ENCODE peak calls at places on chromosomes 4 and X, in five cellular contexts. A, J, H, U and W are unnamed samples. For H3K4me1, the result is how much of the 10 kb centered on the place peaks cover.

GRCh38 chrX:68929332-68930150 is 100.7 kb downstream of the EFNB1 start:
- DNase-seq in A (no peak), J (peak), H (no peak), U (no peak), W (peak)

GRCh38 chr4:152691761-152692160 is 12.0 kb upstream of the TMEM154 start:
- DNase-seq in A (no peak), J (no peak), H (no peak), U (no peak), W (no peak)

GRCh38 chr4:38223801-38224236 is 263.6 kb downstream of the PTTG2 start:
- DNase-seq in A (no peak), J (no peak), H (no peak), U (no peak), W (peak)

GRCh38 chrX:46913710-46914109 is 1.5 kb downstream of the JADE3 start:
- DNase-seq in A (no peak), J (peak), H (no peak), U (no peak), W (peak)

GRCh38 chr4:166034965-166035364 is 161.9 kb downstream of the TLL1 start:
- DNase-seq in A (no peak), J (no peak), H (no peak), U (no peak), W (no peak)

GRCh38 chrX:154596290-154596929 is 11.5 kb downstream of the CTAG1A start:
- DNase-seq in A (peak), J (peak), H (no peak), U (no peak), W (no peak)

GRCh38 chr4:15378055-15378454 is 49.8 kb upstream of the C1QTNF7 start:
- DNase-seq in A (no peak), J (peak), H (no peak), U (no peak), W (no peak)

GRCh38 chr4:127708985-127709384 is 21.2 kb upstream of the SLC25A31 start:
- DNase-seq in A (no peak), J (peak), H (no peak), U (no peak), W (no peak)

GRCh38 chr4:106370214-106370613 is 1.6 kb upstream of the GIMD1 start:
- DNase-seq in A (no peak), J (no peak), H (no peak), U (no peak), W (no peak)

GRCh38 chr4:27366424-27366823 is 505.8 kb downstream of the STIM2 start:
- DNase-seq in A (no peak), J (peak), H (no peak), U (no peak), W (no peak)

GRCh38 chr4:105241456-105241855 is 94.8 kb downstream of the TET2 start:
- DNase-seq in A (no peak), J (no peak), H (no peak), U (no peak), W (no peak)

GRCh38 chr4:126344472-126344871 is 1029.7 kb downstream of the FAT4 start:
- DNase-seq in A (no peak), J (no peak), H (no peak), U (no peak), W (no peak)

GRCh38 chr4:71691416-71692073 is 92.3 kb downstream of the GC start:
- DNase-seq in A (no peak), J (no peak), H (no peak), U (no peak), W (no peak)

GRCh38 chr4:73836373-73837269 is at the start of gene CXCL6:
- DNase-seq in A (peak), J (peak), H (no peak), U (no peak), W (peak)

GRCh38 chr4:165947019-165947418 is 74.0 kb downstream of the TLL1 start:
- DNase-seq in A (no peak), J (no peak), H (no peak), U (no peak), W (no peak)

GRCh38 chr4:70187216-70187615 is 8.3 kb upstream of the ODAM start:
- DNase-seq in A (no peak), J (no peak), H (no peak), U (no peak), W (no peak)

GRCh38 chr4:107388736-107389135 is 331.3 kb downstream of the PAPSS1 start:
- DNase-seq in A (no peak), J (no peak), H (no peak), U (no peak), W (no peak)

GRCh38 chrX:31706456-31706855 is 634.6 kb upstream of the FTHL17 start:
- DNase-seq in A (no peak), J (peak), H (no peak), U (no peak), W (no peak)

GRCh38 chr4:12636191-12636590 is 847.9 kb downstream of the RAB28 start:
- DNase-seq in A (no peak), J (peak), H (no peak), U (peak), W (no peak)

GRCh38 chr4:2256781-2257191 is 5.1 kb downstream of the MXD4 start:
- DNase-seq in A (peak), J (peak), H (peak), U (no peak), W (no peak)

GRCh38 chr4:119682080-119682479 is 53.5 kb upstream of the PDE5A start:
- DNase-seq in A (no peak), J (no peak), H (no peak), U (no peak), W (no peak)

GRCh38 chrX:12344954-12345353 is 206.7 kb downstream of the FRMPD4 start:
- DNase-seq in A (no peak), J (no peak), H (no peak), U (no peak), W (no peak)

GRCh38 chr4:87093443-87094123 is 126.8 kb downstream of the KLHL8 start:
- DNase-seq in A (no peak), J (peak), H (no peak), U (peak), W (peak)

GRCh38 chr4:152531479-152531878 is 4.4 kb downstream of the FBXW7 start:
- DNase-seq in A (no peak), J (no peak), H (no peak), U (no peak), W (no peak)

GRCh38 chrX:19893722-19894121 is 6.3 kb upstream of the SH3KBP1 start:
- DNase-seq in A (no peak), J (peak), H (no peak), U (no peak), W (no peak)

GRCh38 chrX:87736576-87736975 is 219.0 kb downstream of the KLHL4 start:
- DNase-seq in A (no peak), J (no peak), H (no peak), U (no peak), W (no peak)

GRCh38 chr4:183633476-183634058 is 25.4 kb downstream of the RWDD4 start:
- DNase-seq in A (no peak), J (no peak), H (no peak), U (no peak), W (no peak)

GRCh38 chr4:29278580-29278979 is 1441.6 kb upstream of the PCDH7 start:
- DNase-seq in A (no peak), J (peak), H (no peak), U (no peak), W (no peak)

GRCh38 chr4:184506527-184507121 is 32.3 kb upstream of the IRF2 start:
- DNase-seq in A (no peak), J (no peak), H (peak), U (peak), W (no peak)

GRCh38 chrX:83916525-83916924 is 55.6 kb downstream of the CYLC1 start:
- DNase-seq in A (no peak), J (no peak), H (no peak), U (peak), W (peak)

GRCh38 chr4:74114234-74114633 is 15.2 kb upstream of the CXCL2 start:
- DNase-seq in A (no peak), J (peak), H (no peak), U (no peak), W (no peak)

GRCh38 chr4:87465739-87466366 is 43.5 kb downstream of the NUDT9 start:
- DNase-seq in A (no peak), J (peak), H (no peak), U (peak), W (peak)

GRCh38 chr4:80781436-80781835 is 249.1 kb upstream of the BMP3 start:
- DNase-seq in A (no peak), J (no peak), H (no peak), U (no peak), W (no peak)

GRCh38 chr4:84583871-84584373 is 995 bp downstream of the CDS1 start:
- DNase-seq in A (no peak), J (no peak), H (no peak), U (peak), W (no peak)

GRCh38 chr4:128220286-128221235 is 67.1 kb downstream of the PGRMC2 start:
- DNase-seq in A (no peak), J (peak), H (no peak), U (peak), W (no peak)

GRCh38 chrX:47482065-47482511 is 934 bp downstream of the ZNF41 start:
- DNase-seq in A (no peak), J (no peak), H (no peak), U (no peak), W (no peak)

GRCh38 chrX:129522184-129523059 is 868 bp downstream of the SMARCA1 start:
- DNase-seq in A (peak), J (peak), H (no peak), U (no peak), W (peak)

GRCh38 chr4:171279131-171279530 is 534.1 kb upstream of the GALNTL6 start:
- DNase-seq in A (no peak), J (no peak), H (no peak), U (no peak), W (no peak)

GRCh38 chr4:145066063-145066501 is 31.9 kb downstream of the ANAPC10 start:
- DNase-seq in A (no peak), J (no peak), H (no peak), U (no peak), W (no peak)

GRCh38 chrX:86946569-86946968 is 571.0 kb upstream of the KLHL4 start:
- DNase-seq in A (no peak), J (peak), H (no peak), U (peak), W (no peak)

DNA sequence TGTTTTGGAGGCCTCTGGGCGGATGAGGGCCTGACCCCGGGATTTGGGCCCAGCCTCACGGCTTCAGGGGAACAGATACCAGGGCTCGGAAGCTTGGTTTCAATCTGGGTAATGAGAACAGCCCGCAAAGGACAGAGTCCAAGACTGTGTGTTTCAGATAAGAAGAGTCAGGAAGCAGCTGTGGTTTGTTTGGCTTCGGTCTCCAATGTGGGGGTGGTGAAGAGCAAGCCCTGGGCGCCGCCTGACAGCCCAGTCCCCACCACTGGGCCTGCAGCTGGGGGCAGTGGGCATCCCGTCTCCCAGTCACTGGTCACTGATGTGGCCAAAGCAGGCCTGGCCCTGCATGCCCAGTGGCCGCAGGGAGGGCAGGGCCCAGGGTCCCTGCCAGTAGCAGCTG is 9.1 kb downstream of the WFS1 start:
- DNase-seq in A (no peak), J (peak), H (no peak), U (peak), W (peak)
- H3K4me1 ChIP-seq in A (under half), J (under half), H (half or more), U (under half), W (half or more)

GRCh38 chrX:155900765-155901164 is 19.6 kb downstream of the VAMP7 start:
- DNase-seq in A (no peak), J (no peak), H (no peak), U (no peak), W (no peak)
- TF ChIP-seq CTCF in A (no peak), J (no peak), H (no peak), U (no peak), W (no peak)

GRCh38 chr4:51851937-51852290 is 9.0 kb downstream of the DCUN1D4 start:
- DNase-seq in A (no peak), J (no peak), H (peak), U (no peak), W (no peak)

GRCh38 chr4:51855751-51856150 is 12.8 kb downstream of the DCUN1D4 start:
- DNase-seq in A (no peak), J (no peak), H (peak), U (no peak), W (no peak)

GRCh38 chr4:51858605-51859211 is 15.8 kb downstream of the DCUN1D4 start:
- DNase-seq in A (no peak), J (no peak), H (peak), U (no peak), W (no peak)

GRCh38 chr4:51853027-51853682 is 10.2 kb downstream of the DCUN1D4 start:
- DNase-seq in A (no peak), J (no peak), H (peak), U (no peak), W (peak)

DNA sequence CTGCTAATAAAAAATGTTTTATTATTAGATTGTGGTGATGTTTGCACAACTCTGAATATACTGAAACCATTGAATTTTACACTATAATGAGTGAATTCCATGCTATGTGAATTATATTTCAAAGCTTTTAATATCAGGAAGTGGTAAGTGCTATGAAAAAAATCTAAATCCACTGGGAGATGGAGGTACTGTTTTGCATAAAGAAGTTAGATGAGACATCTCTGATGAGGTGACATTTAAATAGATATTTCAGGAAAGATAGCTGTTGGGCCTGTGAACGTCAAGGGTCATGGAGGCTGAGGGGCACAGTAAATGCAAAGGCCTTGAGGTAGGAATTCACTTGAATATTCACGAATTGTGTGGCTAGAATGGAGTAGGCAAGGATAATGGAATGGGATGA is 12.3 kb downstream of the DCUN1D4 start:
- DNase-seq in A (no peak), J (no peak), H (peak), U (no peak), W (no peak)
- H3K4me1 ChIP-seq in A (under half), J (under half), H (under half), U (under half), W (under half)

DNA sequence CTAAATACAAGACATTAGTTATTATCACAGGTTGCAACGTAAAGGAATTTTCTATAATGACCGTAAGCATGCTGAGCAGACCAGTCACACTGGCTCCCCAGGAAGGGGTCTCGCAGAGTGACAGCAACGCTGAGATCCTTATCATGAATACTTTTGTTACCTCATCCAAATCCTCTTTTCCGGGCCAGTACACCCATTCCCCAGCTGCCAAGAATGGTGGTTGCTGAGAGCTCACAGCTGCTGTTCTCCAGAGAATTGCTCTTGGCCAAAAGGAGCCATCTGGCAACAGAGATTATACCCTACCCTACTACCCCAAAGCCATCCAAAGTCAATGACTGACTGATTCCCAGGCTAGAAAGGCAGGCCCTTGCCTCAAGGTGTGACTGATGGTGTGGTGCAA is 91.6 kb downstream of the FUNDC1 start:
- DNase-seq in A (no peak), J (no peak), H (no peak), U (no peak), W (no peak)
- TF ChIP-seq CTCF in A (no peak), J (no peak), H (no peak), U (no peak), W (no peak)

GRCh38 chr4:124181045-124181444 is 531.5 kb downstream of the ANKRD50 start:
- DNase-seq in A (no peak), J (no peak), H (no peak), U (no peak), W (no peak)

GRCh38 chr4:124179521-124180186 is 532.9 kb downstream of the ANKRD50 start:
- DNase-seq in A (no peak), J (no peak), H (no peak), U (no peak), W (no peak)

GRCh38 chr4:124178449-124179021 is 534.0 kb downstream of the ANKRD50 start:
- DNase-seq in A (no peak), J (peak), H (no peak), U (no peak), W (no peak)

GRCh38 chr4:124173892-124174291 is 538.6 kb downstream of the ANKRD50 start:
- DNase-seq in A (no peak), J (no peak), H (no peak), U (no peak), W (no peak)

GRCh38 chr4:124177647-124178425 is 534.7 kb downstream of the ANKRD50 start:
- DNase-seq in A (no peak), J (peak), H (no peak), U (no peak), W (no peak)
- H3K4me1 ChIP-seq in A (under half), J (under half), H (under half), U (under half), W (under half)

GRCh38 chrX:72340572-72340971 is 34.9 kb upstream of the CITED1 start:
- DNase-seq in A (no peak), J (no peak), H (no peak), U (no peak), W (no peak)
- TF ChIP-seq CTCF in A (no peak), J (no peak), H (no peak), U (no peak), W (no peak)

GRCh38 chr4:7829687-7830580 is 109.7 kb downstream of the AFAP1 start:
- DNase-seq in A (no peak), J (no peak), H (no peak), U (no peak), W (no peak)
- H3K4me1 ChIP-seq in A (under half), J (under half), H (under half), U (under half), W (under half)